ENCODE peak calls at places on chromosomes 11 and 22, in nine cellular contexts. One of them, this sample, is unnamed.

GRCh38 chr11:216081-216974 is 8.8 kb downstream of the RIC8A start:
- DNase-seq in cardiac muscle cell: no peak
- DNase-seq in tibial artery: no peak
- DNase-seq in heart right ventricle: no peak
- DNase-seq in left ventricle myocardium inferior: no peak
- DNase-seq in Peyer's patch: no peak
- DNase-seq in stomach: peak; percentile 23
- DNase-seq in adrenal gland: no peak
- DNase-seq in GM23248: no peak
- DNase-seq in this sample: no peak

GRCh38 chr11:35104655-35105054 is 34.3 kb upstream of the CD44 start:
- DNase-seq in cardiac muscle cell: no peak
- DNase-seq in tibial artery: no peak
- DNase-seq in heart right ventricle: no peak
- DNase-seq in left ventricle myocardium inferior: no peak
- DNase-seq in Peyer's patch: no peak
- DNase-seq in stomach: no peak
- DNase-seq in adrenal gland: no peak
- DNase-seq in GM23248: no peak
- DNase-seq in this sample: no peak

GRCh38 chr22:37742374-37743092 is 45.7 kb downstream of the TRIOBP start:
- DNase-seq in cardiac muscle cell: no peak
- DNase-seq in tibial artery: no peak
- DNase-seq in heart right ventricle: no peak
- DNase-seq in left ventricle myocardium inferior: no peak
- DNase-seq in Peyer's patch: no peak
- DNase-seq in stomach: peak; percentile 70
- DNase-seq in adrenal gland: peak; percentile 53
- DNase-seq in GM23248: peak; percentile 94
- DNase-seq in this sample: no peak

GRCh38 chr11:120020981-120021380 is 116.9 kb downstream of the TRIM29 start:
- DNase-seq in cardiac muscle cell: no peak
- DNase-seq in tibial artery: no peak
- DNase-seq in heart right ventricle: no peak
- DNase-seq in left ventricle myocardium inferior: no peak
- DNase-seq in Peyer's patch: no peak
- DNase-seq in stomach: no peak
- DNase-seq in adrenal gland: no peak
- DNase-seq in GM23248: no peak
- DNase-seq in this sample: no peak

GRCh38 chr11:14443642-14444041 is 56.0 kb downstream of the COPB1 start:
- DNase-seq in cardiac muscle cell: peak; percentile 38
- DNase-seq in tibial artery: no peak
- DNase-seq in heart right ventricle: no peak
- DNase-seq in left ventricle myocardium inferior: no peak
- DNase-seq in Peyer's patch: no peak
- DNase-seq in stomach: peak; percentile 48
- DNase-seq in adrenal gland: peak; percentile 86
- DNase-seq in GM23248: peak; percentile 57
- DNase-seq in this sample: no peak

GRCh38 chr11:117639601-117640000 is 157.4 kb downstream of the DSCAML1 start:
- DNase-seq in cardiac muscle cell: no peak
- DNase-seq in tibial artery: no peak
- DNase-seq in heart right ventricle: no peak
- DNase-seq in left ventricle myocardium inferior: no peak
- DNase-seq in Peyer's patch: no peak
- DNase-seq in stomach: no peak
- DNase-seq in adrenal gland: no peak
- DNase-seq in GM23248: no peak
- DNase-seq in this sample: no peak

GRCh38 chr22:34696557-34696956 is 369.4 kb upstream of the ISX start:
- DNase-seq in cardiac muscle cell: peak; percentile 80
- DNase-seq in tibial artery: no peak
- DNase-seq in heart right ventricle: no peak
- DNase-seq in left ventricle myocardium inferior: no peak
- DNase-seq in Peyer's patch: no peak
- DNase-seq in stomach: no peak
- DNase-seq in adrenal gland: no peak
- DNase-seq in GM23248: peak; percentile 1
- DNase-seq in this sample: no peak

GRCh38 chr11:108915666-108916065 is 250.8 kb downstream of the DDX10 start:
- DNase-seq in cardiac muscle cell: no peak
- DNase-seq in tibial artery: no peak
- DNase-seq in heart right ventricle: no peak
- DNase-seq in left ventricle myocardium inferior: no peak
- DNase-seq in Peyer's patch: no peak
- DNase-seq in stomach: no peak
- DNase-seq in adrenal gland: no peak
- DNase-seq in GM23248: no peak
- DNase-seq in this sample: no peak

GRCh38 chr11:79920480-79920879 is 479.6 kb upstream of the TENM4 start:
- DNase-seq in cardiac muscle cell: no peak
- DNase-seq in tibial artery: no peak
- DNase-seq in heart right ventricle: no peak
- DNase-seq in left ventricle myocardium inferior: no peak
- DNase-seq in Peyer's patch: no peak
- DNase-seq in stomach: no peak
- DNase-seq in adrenal gland: no peak
- DNase-seq in GM23248: no peak
- DNase-seq in this sample: no peak

GRCh38 chr22:19376247-19376646 is 55.3 kb downstream of the HIRA start:
- DNase-seq in cardiac muscle cell: no peak
- DNase-seq in tibial artery: no peak
- DNase-seq in heart right ventricle: no peak
- DNase-seq in left ventricle myocardium inferior: no peak
- DNase-seq in Peyer's patch: no peak
- DNase-seq in stomach: no peak
- DNase-seq in adrenal gland: no peak
- DNase-seq in GM23248: no peak
- DNase-seq in this sample: peak; percentile 45

GRCh38 chr11:102794382-102794781 is 3.6 kb downstream of the MMP1 start:
- DNase-seq in cardiac muscle cell: peak; percentile 19
- DNase-seq in tibial artery: no peak
- DNase-seq in heart right ventricle: no peak
- DNase-seq in left ventricle myocardium inferior: no peak
- DNase-seq in Peyer's patch: no peak
- DNase-seq in stomach: no peak
- DNase-seq in adrenal gland: no peak
- DNase-seq in GM23248: peak; percentile 62
- DNase-seq in this sample: no peak

GRCh38 chr11:124920870-124921609 is 2.0 kb downstream of the HEPN1 start:
- DNase-seq in cardiac muscle cell: peak; percentile 76
- DNase-seq in tibial artery: peak; percentile 78
- DNase-seq in heart right ventricle: peak; percentile 86
- DNase-seq in left ventricle myocardium inferior: peak; percentile 81
- DNase-seq in Peyer's patch: peak; percentile 49
- DNase-seq in stomach: peak; percentile 54
- DNase-seq in adrenal gland: peak; percentile 78
- DNase-seq in GM23248: peak; percentile 70
- DNase-seq in this sample: peak; percentile 90

GRCh38 chr22:37634505-37635002 is 4.9 kb upstream of the SH3BP1 start:
- DNase-seq in cardiac muscle cell: no peak
- DNase-seq in tibial artery: no peak
- DNase-seq in heart right ventricle: no peak
- DNase-seq in left ventricle myocardium inferior: no peak
- DNase-seq in Peyer's patch: no peak
- DNase-seq in stomach: no peak
- DNase-seq in adrenal gland: no peak
- DNase-seq in GM23248: no peak
- DNase-seq in this sample: no peak

DNA sequence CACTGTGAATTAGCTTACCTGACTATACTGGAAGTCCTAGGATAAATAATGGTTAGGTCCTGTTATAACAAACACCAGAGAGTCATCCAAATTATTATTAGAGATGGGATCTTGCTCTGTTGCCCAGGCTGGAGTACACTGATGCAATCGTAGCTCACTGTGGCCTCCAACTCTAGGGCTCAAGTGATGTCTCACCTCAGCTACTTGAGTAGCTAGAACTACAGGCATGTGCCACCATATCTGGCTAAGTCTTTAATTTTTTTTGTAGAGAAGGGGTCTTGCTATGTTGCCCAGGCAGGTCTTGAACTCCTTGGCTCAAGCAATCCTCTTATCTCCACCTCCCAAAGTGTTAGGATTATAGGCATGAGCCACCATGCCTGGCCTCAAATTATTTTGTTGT is 37.2 kb downstream of the OSBP start:
- DNase-seq in cardiac muscle cell: no peak
- DNase-seq in tibial artery: no peak
- DNase-seq in heart right ventricle: no peak
- DNase-seq in left ventricle myocardium inferior: no peak
- DNase-seq in Peyer's patch: no peak
- DNase-seq in stomach: no peak
- DNase-seq in adrenal gland: no peak
- DNase-seq in GM23248: no peak
- DNase-seq in this sample: no peak
- H3K36me3 ChIP-seq in cardiac muscle cell: peaks cover 61% of the 10 kb centered on the region
- H3K36me3 ChIP-seq in tibial artery: peaks cover 86% of the 10 kb centered on the region
- H3K36me3 ChIP-seq in heart right ventricle: peaks cover 99% of the 10 kb centered on the region
- H3K36me3 ChIP-seq in left ventricle myocardium inferior: peaks cover 82% of the 10 kb centered on the region
- H3K36me3 ChIP-seq in Peyer's patch: peaks cover 87% of the 10 kb centered on the region
- H3K36me3 ChIP-seq in stomach: peaks cover 90% of the 10 kb centered on the region
- H3K36me3 ChIP-seq in adrenal gland: no peaks in the 10 kb centered on the region
- H3K36me3 ChIP-seq in GM23248: peaks cover 62% of the 10 kb centered on the region
- H3K36me3 ChIP-seq in this sample: peaks cover 11% of the 10 kb centered on the region

DNA sequence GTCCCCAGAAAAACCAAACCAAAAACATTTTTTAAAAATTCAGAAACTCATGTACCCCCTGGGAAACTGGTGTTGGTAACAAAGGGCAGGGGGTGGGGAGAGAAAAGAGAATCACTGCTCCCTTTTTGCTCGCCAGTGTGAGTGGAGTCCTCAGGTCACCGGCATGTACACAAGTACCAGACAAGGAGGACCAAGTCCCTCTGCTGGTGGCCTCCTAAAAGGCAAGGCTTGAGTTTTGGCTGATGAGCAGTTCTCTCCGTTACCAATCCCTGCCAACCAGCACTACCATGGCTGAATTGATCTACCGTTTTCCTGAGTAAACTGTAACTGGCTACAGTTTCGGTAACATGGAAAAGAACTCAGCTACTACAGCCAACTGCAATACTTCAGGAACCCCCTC is 22.0 kb downstream of the APOL5 start:
- DNase-seq in cardiac muscle cell: no peak
- DNase-seq in tibial artery: peak; percentile 77
- DNase-seq in heart right ventricle: no peak
- DNase-seq in left ventricle myocardium inferior: no peak
- DNase-seq in Peyer's patch: no peak
- DNase-seq in stomach: peak; percentile 23
- DNase-seq in adrenal gland: no peak
- DNase-seq in GM23248: peak; percentile 40
- DNase-seq in this sample: no peak
- H3K36me3 ChIP-seq in cardiac muscle cell: peaks cover 18% of the 10 kb centered on the region
- H3K36me3 ChIP-seq in tibial artery: peaks cover 55% of the 10 kb centered on the region
- H3K36me3 ChIP-seq in heart right ventricle: peaks cover 55% of the 10 kb centered on the region
- H3K36me3 ChIP-seq in left ventricle myocardium inferior: peaks cover 22% of the 10 kb centered on the region
- H3K36me3 ChIP-seq in Peyer's patch: peaks cover 16% of the 10 kb centered on the region
- H3K36me3 ChIP-seq in stomach: peaks cover 62% of the 10 kb centered on the region
- H3K36me3 ChIP-seq in adrenal gland: no peaks in the 10 kb centered on the region
- H3K36me3 ChIP-seq in GM23248: peaks cover 17% of the 10 kb centered on the region
- H3K36me3 ChIP-seq in this sample: no peaks in the 10 kb centered on the region

GRCh38 chr22:45524966-45525365 is 22.3 kb downstream of the FBLN1 start:
- DNase-seq in cardiac muscle cell: no peak
- DNase-seq in tibial artery: no peak
- DNase-seq in heart right ventricle: no peak
- DNase-seq in left ventricle myocardium inferior: no peak
- DNase-seq in Peyer's patch: no peak
- DNase-seq in stomach: no peak
- DNase-seq in adrenal gland: no peak
- DNase-seq in GM23248: no peak
- DNase-seq in this sample: no peak
- H3K36me3 ChIP-seq in cardiac muscle cell: no peaks in the 10 kb centered on the region
- H3K36me3 ChIP-seq in tibial artery: peaks cover 6% of the 10 kb centered on the region
- H3K36me3 ChIP-seq in heart right ventricle: peaks cover 70% of the 10 kb centered on the region
- H3K36me3 ChIP-seq in left ventricle myocardium inferior: peaks cover 5% of the 10 kb centered on the region
- H3K36me3 ChIP-seq in Peyer's patch: no peaks in the 10 kb centered on the region
- H3K36me3 ChIP-seq in stomach: peaks cover 17% of the 10 kb centered on the region
- H3K36me3 ChIP-seq in adrenal gland: no peaks in the 10 kb centered on the region
- H3K36me3 ChIP-seq in GM23248: peaks cover 19% of the 10 kb centered on the region
- H3K36me3 ChIP-seq in this sample: no peaks in the 10 kb centered on the region

GRCh38 chr22:20571078-20571503 is 63.7 kb downstream of the MED15 start:
- DNase-seq in cardiac muscle cell: no peak
- DNase-seq in tibial artery: no peak
- DNase-seq in heart right ventricle: no peak
- DNase-seq in left ventricle myocardium inferior: peak; percentile 2
- DNase-seq in Peyer's patch: no peak
- DNase-seq in stomach: no peak
- DNase-seq in adrenal gland: no peak
- DNase-seq in GM23248: no peak
- DNase-seq in this sample: no peak

GRCh38 chr22:20571531-20572007 is 64.2 kb downstream of the MED15 start:
- DNase-seq in cardiac muscle cell: peak; percentile 62
- DNase-seq in tibial artery: no peak
- DNase-seq in heart right ventricle: peak; percentile 42
- DNase-seq in left ventricle myocardium inferior: peak; percentile 37
- DNase-seq in Peyer's patch: peak; percentile 53
- DNase-seq in stomach: peak; percentile 43
- DNase-seq in adrenal gland: no peak
- DNase-seq in GM23248: peak; percentile 64
- DNase-seq in this sample: no peak

GRCh38 chr22:20573176-20573829 is 65.9 kb downstream of the MED15 start:
- DNase-seq in cardiac muscle cell: no peak
- DNase-seq in tibial artery: no peak
- DNase-seq in heart right ventricle: no peak
- DNase-seq in left ventricle myocardium inferior: no peak
- DNase-seq in Peyer's patch: no peak
- DNase-seq in stomach: no peak
- DNase-seq in adrenal gland: no peak
- DNase-seq in GM23248: no peak
- DNase-seq in this sample: no peak

GRCh38 chr22:20573830-20574615 is 66.6 kb downstream of the MED15 start:
- DNase-seq in cardiac muscle cell: no peak
- DNase-seq in tibial artery: no peak
- DNase-seq in heart right ventricle: no peak
- DNase-seq in left ventricle myocardium inferior: peak; percentile 4
- DNase-seq in Peyer's patch: no peak
- DNase-seq in stomach: no peak
- DNase-seq in adrenal gland: no peak
- DNase-seq in GM23248: no peak
- DNase-seq in this sample: no peak

DNA sequence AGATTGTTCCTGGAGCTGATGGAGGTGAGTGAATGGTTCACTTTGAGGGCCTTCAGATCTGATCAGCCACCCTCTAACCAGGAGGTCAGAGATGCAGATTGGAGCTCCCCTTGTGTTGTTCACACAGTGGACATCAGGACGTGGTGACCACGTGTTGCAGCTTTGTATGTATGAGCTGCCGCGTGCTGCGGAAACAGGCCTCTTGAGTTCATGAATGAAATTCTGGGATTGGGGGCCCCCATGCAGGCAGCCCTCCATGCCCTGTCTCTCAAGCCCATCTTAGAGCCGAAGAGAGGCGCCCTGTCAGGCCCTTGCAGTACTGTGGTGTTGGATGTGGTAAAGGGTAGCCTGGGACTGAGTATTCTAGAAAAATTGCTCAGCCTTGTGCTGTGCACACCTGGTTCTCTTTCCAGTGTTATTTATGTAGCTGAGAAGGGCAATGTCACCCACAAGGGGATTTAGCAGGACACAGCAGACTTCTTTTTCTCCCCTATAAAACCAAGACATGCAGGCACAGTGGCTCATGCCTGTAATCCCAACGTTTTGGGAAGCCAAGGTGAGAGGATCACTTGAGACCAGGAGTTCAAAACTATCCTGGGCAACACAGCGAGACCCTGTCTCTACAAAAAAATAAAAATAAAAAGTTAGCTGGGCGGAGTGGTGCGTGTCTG is 64.9 kb downstream of the MED15 start:
- DNase-seq in cardiac muscle cell: no peak
- DNase-seq in tibial artery: no peak
- DNase-seq in heart right ventricle: no peak
- DNase-seq in left ventricle myocardium inferior: peak; percentile 5
- DNase-seq in Peyer's patch: no peak
- DNase-seq in stomach: no peak
- DNase-seq in adrenal gland: no peak
- DNase-seq in GM23248: no peak
- DNase-seq in this sample: no peak
- H3K36me3 ChIP-seq in cardiac muscle cell: peaks cover 46% of the 10 kb centered on the region
- H3K36me3 ChIP-seq in tibial artery: peaks cover 76% of the 10 kb centered on the region
- H3K36me3 ChIP-seq in heart right ventricle: peaks cover 99% of the 10 kb centered on the region
- H3K36me3 ChIP-seq in left ventricle myocardium inferior: peaks cover 78% of the 10 kb centered on the region
- H3K36me3 ChIP-seq in Peyer's patch: peaks cover 96% of the 10 kb centered on the region
- H3K36me3 ChIP-seq in stomach: peaks cover 97% of the 10 kb centered on the region
- H3K36me3 ChIP-seq in adrenal gland: no peaks in the 10 kb centered on the region
- H3K36me3 ChIP-seq in GM23248: peaks cover 61% of the 10 kb centered on the region
- H3K36me3 ChIP-seq in this sample: no peaks in the 10 kb centered on the region